ENCODE peak calls at places on chromosome 17, in eight cellular contexts. N is GM23338, Q is T47D, C is astrocyte of the spinal cord, Z is A549, O is IMR-90, P is body of pancreas, J is D341Med. T is an unnamed sample.

GRCh38 chr17:16972346-16972745 is 428 bp upstream of the TNFRSF13B start:
- DNase-seq in N (no peak), Q (no peak), C (no peak), Z (no peak), O (no peak), P (no peak), J (no peak), T (no peak)

GRCh38 chr17:83182620-83183063 is 103.2 kb downstream of the METRNL start:
- DNase-seq in N (no peak), Q (no peak), C (no peak), Z (no peak), O (no peak), P (no peak), J (peak; percentile 40), T (no peak)

GRCh38 chr17:81097943-81098308 is 63.0 kb downstream of the BAIAP2 start:
- DNase-seq in N (no peak), Q (no peak), C (peak; percentile 32), Z (peak; percentile 59), O (peak; percentile 30), P (no peak), J (no peak), T (no peak)

GRCh38 chr17:2071421-2072281 is 16.7 kb downstream of the HIC1 start:
- DNase-seq in N (no peak), Q (no peak), C (peak; percentile 78), Z (no peak), O (peak; percentile 93), P (no peak), J (no peak), T (no peak)

GRCh38 chr17:1312261-1312870 is 32.9 kb downstream of the TRARG1 start:
- DNase-seq in N (peak; percentile 71), Q (no peak), C (no peak), Z (no peak), O (no peak), P (peak; percentile 22), J (peak; percentile 43), T (no peak)

GRCh38 chr17:61574542-61575351 is 16.3 kb downstream of the NACA2 start:
- DNase-seq in N (peak; percentile 65), Q (no peak), C (peak; percentile 38), Z (peak; percentile 80), O (peak; percentile 65), P (peak; percentile 11), J (peak; percentile 74), T (peak; percentile 55)

GRCh38 chr17:21363776-21364642 is 12.1 kb upstream of the KCNJ12 start:
- DNase-seq in N (no peak), Q (no peak), C (no peak), Z (no peak), O (no peak), P (no peak), J (no peak), T (no peak)

GRCh38 chr17:48269209-48269608 is 160.8 kb downstream of the SKAP1 start:
- DNase-seq in N (no peak), Q (no peak), C (no peak), Z (no peak), O (no peak), P (no peak), J (no peak), T (no peak)

GRCh38 chr17:59825533-59826316 is 67.0 kb downstream of the TUBD1 start:
- DNase-seq in N (no peak), Q (no peak), C (peak; percentile 96), Z (no peak), O (peak; percentile 90), P (no peak), J (no peak), T (no peak)

GRCh38 chr17:56549501-56549900 is 44.0 kb upstream of the NOG start:
- DNase-seq in N (no peak), Q (no peak), C (no peak), Z (no peak), O (no peak), P (no peak), J (no peak), T (no peak)

GRCh38 chr17:2621241-2621640 is 27.8 kb downstream of the PAFAH1B1 start:
- DNase-seq in N (no peak), Q (no peak), C (no peak), Z (no peak), O (peak; percentile 20), P (no peak), J (no peak), T (no peak)

GRCh38 chr17:74176546-74177001 is 26.9 kb upstream of the RPL38 start:
- DNase-seq in N (peak; percentile 88), Q (peak; percentile 72), C (peak; percentile 57), Z (peak; percentile 76), O (peak; percentile 48), P (peak; percentile 65), J (peak; percentile 92), T (peak; percentile 84)

T was measured in HuH-7.